ENCODE peak calls at places on chromosomes 7 and 10, in six cellular contexts. O, R, Z, P, T and X are unnamed samples.

GRCh38 chr10:129848571-129849451 is 115.3 kb downstream of the EBF3 start:
- DNase-seq in T (no peak), P (no peak), R (no peak), O (no peak), Z (no peak), X (no peak)

GRCh38 chr10:131099028-131099427 is 212.5 kb downstream of the TCERG1L start:
- DNase-seq in T (peak; percentile 10), O (peak; percentile 58), Z (no peak), R (no peak), P (no peak), X (no peak)

GRCh38 chr7:147170341-147171012 is 1053.9 kb downstream of the CNTNAP2 start:
- DNase-seq in P (no peak), R (no peak), O (no peak), Z (no peak), T (no peak), X (no peak)

GRCh38 chr7:99094369-99094768 is 49.5 kb downstream of the SMURF1 start:
- DNase-seq in P (no peak), O (no peak), Z (peak; percentile 62), T (no peak), R (no peak), X (no peak)

GRCh38 chr10:86265236-86265876 is 101.2 kb downstream of the GRID1 start:
- DNase-seq in O (no peak), Z (no peak), T (no peak), P (no peak), R (no peak), X (no peak)

GRCh38 chr7:73847941-73848723 is 5.8 kb upstream of the METTL27 start:
- DNase-seq in R (no peak), Z (no peak), T (no peak), O (no peak), P (no peak), X (no peak)

GRCh38 chr10:14186245-14186644 is 144.5 kb downstream of the FRMD4A start:
- DNase-seq in Z (peak; percentile 56), R (no peak), T (no peak), P (peak; percentile 25), O (no peak), X (no peak)

GRCh38 chr7:142001163-142001874 is 5.6 kb downstream of the MGAM start:
- DNase-seq in R (no peak), T (no peak), Z (peak; percentile 39), O (no peak), P (no peak), X (no peak)

GRCh38 chr7:70474639-70475234 is 657.2 kb upstream of the GALNT17 start:
- DNase-seq in O (no peak), R (no peak), Z (no peak), P (no peak), T (no peak), X (no peak)

GRCh38 chr10:53702489-53702888 is 929.9 kb upstream of the MBL2 start:
- DNase-seq in O (no peak), P (no peak), Z (no peak), T (no peak), R (no peak), X (no peak)

GRCh38 chr7:157744786-157745601 is 408.2 kb downstream of the DNAJB6 start:
- DNase-seq in T (peak; percentile 19), Z (no peak), P (no peak), R (no peak), O (no peak), X (no peak)

GRCh38 chr10:109892885-109893284 is 30.4 kb downstream of the XPNPEP1 start:
- DNase-seq in R (peak; percentile 59), P (no peak), Z (no peak), T (no peak), O (no peak), X (no peak)

GRCh38 chr10:36114913-36115312 is 472.8 kb upstream of the FZD8 start:
- DNase-seq in O (no peak), T (no peak), P (peak; percentile 94), Z (no peak), R (no peak), X (no peak)

GRCh38 chr10:128064615-128065580 is 61.3 kb downstream of the MKI67 start:
- DNase-seq in T (peak; percentile 91), Z (peak; percentile 93), R (peak; percentile 87), P (peak; percentile 91), O (no peak), X (peak; percentile 93)

GRCh38 chr7:64839910-64840309 is 45.7 kb downstream of the ZNF138 start:
- DNase-seq in Z (no peak), O (no peak), P (no peak), T (no peak), R (no peak), X (no peak)

GRCh38 chr7:8105449-8106095 is 137.0 kb downstream of the GLCCI1 start:
- DNase-seq in R (no peak), Z (no peak), O (no peak), P (no peak), T (no peak), X (no peak)

GRCh38 chr10:29553732-29554260 is 81.0 kb downstream of the SVIL start:
- DNase-seq in P (no peak), T (no peak), R (no peak), O (no peak), Z (peak; percentile 43), X (no peak)

GRCh38 chr10:68598978-68599753 is 39.0 kb downstream of the TET1 start:
- DNase-seq in R (peak; percentile 65), O (peak; percentile 22), T (peak; percentile 51), P (peak; percentile 85), Z (no peak), X (no peak)

DNA sequence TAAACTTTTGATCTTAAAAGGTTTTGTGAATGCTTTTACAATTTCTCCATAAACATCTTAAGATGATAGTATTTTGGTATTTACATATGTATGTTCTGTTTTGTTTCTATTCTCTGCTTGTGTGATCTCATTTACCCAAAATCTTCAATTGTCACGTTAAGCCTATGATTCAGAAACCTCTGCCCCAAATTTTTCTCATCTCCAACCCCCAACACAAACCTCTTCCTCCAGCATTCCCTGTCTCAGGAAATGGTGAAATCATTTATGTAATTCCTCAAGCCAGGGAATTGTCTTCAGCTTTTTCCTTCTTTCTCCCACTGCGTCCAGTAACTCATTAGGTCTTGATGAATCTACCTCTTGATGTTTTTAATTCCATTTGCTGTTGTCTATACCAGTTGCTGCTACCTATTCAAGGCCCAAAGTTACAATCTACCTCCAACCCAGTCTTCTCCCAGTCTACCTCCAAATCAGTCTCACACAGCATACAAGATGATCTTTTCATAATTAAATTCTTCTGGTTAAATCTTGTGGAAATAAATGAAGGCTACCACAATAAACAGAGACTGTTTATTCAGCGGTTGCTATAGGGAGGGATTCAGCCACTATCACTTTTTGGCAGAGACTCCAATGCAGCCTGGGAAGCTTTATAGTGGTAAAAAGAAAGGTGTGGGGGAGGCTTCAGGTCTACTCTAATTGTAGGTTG is 5.8 kb downstream of the CFAP69 start:
- DNase-seq in Z (no peak), O (no peak), R (no peak), T (no peak), P (peak; percentile 90), X (no peak)
- H3K27ac ChIP-seq in Z (no peak overlapping the region), O (peak overlapping the region; percentile 93), R (no peak overlapping the region), T (no peak overlapping the region), P (no peak overlapping the region), X (peak overlapping the region; percentile 45)

DNA sequence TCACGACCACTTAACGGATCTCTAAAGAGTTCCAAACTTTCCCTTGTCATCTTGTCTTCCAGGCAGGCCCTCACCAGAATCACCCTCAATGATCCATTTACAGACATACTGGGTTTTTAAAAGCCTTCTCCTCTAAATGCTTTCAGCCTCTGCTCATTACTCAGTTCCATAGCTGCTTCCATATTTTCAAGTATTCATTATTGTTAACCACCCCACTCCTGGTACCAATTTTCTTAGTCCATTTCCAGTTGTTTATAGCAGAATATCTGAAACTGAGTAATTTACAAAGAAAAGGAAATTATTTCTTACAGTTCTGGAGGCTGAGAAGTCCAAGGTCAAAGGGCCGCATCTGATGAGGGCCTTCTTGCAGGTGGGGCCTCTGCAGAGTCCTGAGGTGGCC is 56.5 kb upstream of the NKX6-2 start:
- DNase-seq in R (no peak), T (no peak), O (no peak), P (no peak), Z (no peak), X (no peak)
- H3K27ac ChIP-seq in R (no peak overlapping the region), T (no peak overlapping the region), O (no peak overlapping the region), P (no peak overlapping the region), Z (no peak overlapping the region), X (no peak overlapping the region)

DNA sequence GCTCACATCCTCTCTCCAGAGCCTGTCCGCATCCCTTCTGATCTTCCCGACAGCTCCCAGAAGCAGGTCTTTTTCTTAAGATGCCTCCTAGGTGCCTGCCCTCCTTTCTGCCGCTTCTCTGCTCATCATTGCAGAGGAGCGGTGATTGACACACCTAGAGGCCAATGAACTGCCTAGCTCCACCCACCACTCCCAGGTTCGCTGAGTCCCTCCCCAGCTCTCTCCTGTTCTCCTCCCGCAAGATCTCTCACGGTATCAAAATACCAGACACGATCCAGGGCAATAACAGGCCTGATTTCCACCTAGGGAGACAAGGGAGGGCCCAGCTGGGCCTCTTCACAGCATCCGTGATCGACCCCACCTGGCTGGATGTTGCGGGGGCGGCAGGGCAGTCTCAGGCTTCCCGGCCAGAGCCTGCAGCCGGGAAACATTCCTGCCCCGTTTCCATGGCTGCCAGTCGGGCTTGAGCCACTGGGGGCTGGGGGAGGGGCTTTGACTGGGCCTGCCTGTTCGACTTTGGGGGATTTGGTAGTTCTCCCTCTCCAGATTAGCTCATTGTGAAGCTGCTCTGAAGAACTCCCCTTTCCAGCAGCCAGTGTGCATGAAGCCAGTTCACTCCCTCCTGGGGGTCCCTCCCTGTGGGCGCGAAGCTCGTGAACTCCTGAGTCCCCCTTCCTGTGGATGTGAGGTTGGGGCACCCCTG is 373.5 kb downstream of the RPS24 start:
- DNase-seq in P (peak; percentile 97), Z (peak; percentile 87), R (peak; percentile 74), O (peak; percentile 92), T (peak; percentile 87), X (no peak)
- H3K27ac ChIP-seq in P (peak overlapping the region; percentile 97), Z (no peak overlapping the region), R (no peak overlapping the region), O (peak overlapping the region; percentile 47), T (no peak overlapping the region), X (peak overlapping the region; percentile 58)

GRCh38 chr10:132555648-132556575 is 18.3 kb downstream of the INPP5A start:
- DNase-seq in O (no peak), P (no peak), Z (peak; percentile 79), T (peak; percentile 32), R (no peak), X (no peak)

GRCh38 chr10:132557696-132558515 is 20.3 kb downstream of the INPP5A start:
- DNase-seq in Z (no peak), R (no peak), T (peak; percentile 24), P (no peak), O (no peak), X (no peak)

GRCh38 chr10:132556994-132557441 is 19.4 kb downstream of the INPP5A start:
- DNase-seq in R (no peak), Z (no peak), P (no peak), T (peak; percentile 36), O (no peak), X (no peak)

GRCh38 chr10:132554053-132554990 is 16.7 kb downstream of the INPP5A start:
- DNase-seq in T (no peak), Z (no peak), R (no peak), P (no peak), O (no peak), X (no peak)

DNA sequence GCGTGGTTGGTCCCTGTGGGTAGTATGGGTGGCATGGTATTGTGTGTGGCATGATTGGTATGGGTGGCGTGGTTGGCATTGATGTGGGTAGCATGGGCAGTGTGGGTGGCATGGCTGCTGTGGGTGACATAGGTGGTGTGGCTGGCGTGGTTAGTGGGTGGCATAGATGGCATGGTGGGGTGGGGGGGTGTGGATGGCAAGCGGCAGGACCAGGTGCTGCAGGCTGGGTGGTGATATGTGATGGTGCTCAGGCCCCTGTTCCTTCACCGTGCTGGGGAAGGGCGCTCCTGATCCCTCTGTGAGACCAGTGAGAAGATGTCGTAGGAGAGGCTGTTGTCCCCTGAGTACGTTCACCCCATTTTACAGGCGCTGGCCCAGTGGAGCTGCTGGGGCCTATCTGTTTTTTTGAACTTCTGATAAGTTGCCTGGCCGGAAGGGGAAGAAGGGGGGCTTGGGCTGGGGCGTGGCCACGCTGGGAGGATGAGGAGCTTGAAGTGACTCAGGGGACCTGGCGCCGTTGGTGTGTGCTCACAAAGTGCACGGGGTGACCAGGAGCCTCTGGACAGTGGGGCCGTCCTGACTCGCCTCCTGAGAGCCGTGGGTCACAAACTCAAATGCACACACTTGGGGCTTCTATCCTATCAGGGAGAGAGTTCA is 17.5 kb downstream of the INPP5A start:
- DNase-seq in Z (peak; percentile 88), P (peak; percentile 12), O (no peak), R (peak; percentile 73), T (peak; percentile 66), X (no peak)
- H3K27ac ChIP-seq in Z (peak overlapping the region; percentile 84), P (no peak overlapping the region), O (no peak overlapping the region), R (no peak overlapping the region), T (no peak overlapping the region), X (no peak overlapping the region)